ENCODE peak calls at places on chromosomes 11 and 22, in five cellular contexts. N, G, R, H and A are unnamed samples.

GRCh38 chr11:46120361-46120710 is 918 bp downstream of the PHF21A start:
- DNase-seq in N (no peak), G (no peak), R (no peak), H (no peak), A (no peak)

GRCh38 chr11:68990995-68991780 is 10.4 kb upstream of the MRGPRD start:
- DNase-seq in N (no peak), G (no peak), R (no peak), H (no peak), A (no peak)

GRCh38 chr11:1087961-1088926 is 13.6 kb downstream of the MUC2 start:
- DNase-seq in N (no peak), G (no peak), R (no peak), H (no peak), A (no peak)

GRCh38 chr22:23773247-23774113 is 831 bp downstream of the MMP11 start:
- DNase-seq in N (no peak), G (no peak), R (no peak), H (no peak), A (no peak)

GRCh38 chr11:135075740-135076139 is 663.7 kb upstream of the B3GAT1 start:
- DNase-seq in N (peak), G (peak), R (no peak), H (peak), A (peak)

GRCh38 chr22:48856308-48856615 is 971.4 kb downstream of the BRD1 start:
- DNase-seq in N (no peak), G (no peak), R (no peak), H (no peak), A (no peak)

GRCh38 chr11:130945945-130946344 is 29.7 kb upstream of the SNX19 start:
- DNase-seq in N (no peak), G (peak), R (no peak), H (peak), A (peak)

GRCh38 chr22:21044931-21045584 is 688 bp upstream of the LRRC74B start:
- DNase-seq in N (no peak), G (peak), R (no peak), H (peak), A (no peak)

GRCh38 chr11:45399166-45399565 is 113.0 kb upstream of the SYT13 start:
- DNase-seq in N (no peak), G (no peak), R (no peak), H (no peak), A (no peak)

GRCh38 chr11:134489728-134490127 is 77.7 kb upstream of the B3GAT1 start:
- DNase-seq in N (no peak), G (no peak), R (no peak), H (no peak), A (no peak)

GRCh38 chr22:33697640-33698039 is 222.6 kb downstream of the LARGE1 start:
- DNase-seq in N (no peak), G (peak), R (no peak), H (peak), A (no peak)

GRCh38 chr11:112113539-112114457 is 27.1 kb downstream of the SDHD start:
- DNase-seq in N (no peak), G (peak), R (peak), H (peak), A (peak)

GRCh38 chr22:42075277-42075676 is 1.2 kb downstream of the PHETA2 start:
- DNase-seq in N (no peak), G (no peak), R (no peak), H (no peak), A (no peak)

GRCh38 chr11:1541474-1542204 is 30.4 kb downstream of the DUSP8 start:
- DNase-seq in N (no peak), G (no peak), R (no peak), H (no peak), A (no peak)

GRCh38 chr11:1761110-1761856 is 2.4 kb downstream of the CTSD start:
- DNase-seq in N (no peak), G (no peak), R (no peak), H (no peak), A (no peak)

GRCh38 chr11:94750319-94751215 is 17.6 kb upstream of the AMOTL1 start:
- DNase-seq in N (no peak), G (no peak), R (no peak), H (no peak), A (no peak)

GRCh38 chr11:118631109-118631508 is 23.7 kb downstream of the PHLDB1 start:
- DNase-seq in N (no peak), G (no peak), R (no peak), H (no peak), A (no peak)